ENCODE peak calls at places on chromosomes 6 and 20, in nine cellular contexts. One of them, this sample, is unnamed.

GRCh38 chr6:71139249-71139648 is 149.4 kb upstream of the OGFRL1 start:
- DNase-seq in stimulated activated CD4-positive, alpha-beta T cell treated with anti-CD3 and anti-CD28 coated beads, Interleukin-4, amount 100 ng/mL, for 4 hours: no peak
- DNase-seq in non-pigmented ciliary epithelial cell: peak
- DNase-seq in activated naive CD8-positive, alpha-beta T cell treated with anti-CD3 and anti-CD28 coated beads, Interleukin-2, amount 10 ng/mL, durations not matched to agents 7 days and 5 days: no peak
- DNase-seq in mucosa of descending colon: no peak
- DNase-seq in activated CD4-positive, alpha-beta T cell treated with anti-CD3 and anti-CD28 coated beads for 24 hours: no peak
- DNase-seq in CD8-positive, alpha-beta memory T cell: no peak
- DNase-seq in SJSA1: peak
- DNase-seq in activated effector memory CD4-positive, alpha-beta T cell treated with Interleukin-2 at 50 U/mL for 16 hours: no peak
- DNase-seq in this sample: no peak

GRCh38 chr6:92479821-92480220 is 939.5 kb downstream of the EPHA7 start:
- DNase-seq in activated effector memory CD4-positive, alpha-beta T cell treated with Interleukin-2 at 50 U/mL for 16 hours: no peak
- DNase-seq in stimulated activated CD4-positive, alpha-beta T cell treated with anti-CD3 and anti-CD28 coated beads, Interleukin-4, amount 100 ng/mL, for 4 hours: no peak
- DNase-seq in activated naive CD8-positive, alpha-beta T cell treated with anti-CD3 and anti-CD28 coated beads, Interleukin-2, amount 10 ng/mL, durations not matched to agents 7 days and 5 days: no peak
- DNase-seq in non-pigmented ciliary epithelial cell: no peak
- DNase-seq in activated CD4-positive, alpha-beta T cell treated with anti-CD3 and anti-CD28 coated beads for 24 hours: no peak
- DNase-seq in CD8-positive, alpha-beta memory T cell: no peak
- DNase-seq in SJSA1: no peak
- DNase-seq in mucosa of descending colon: no peak
- DNase-seq in this sample: no peak

GRCh38 chr6:15348528-15348927 is 102.7 kb downstream of the JARID2 start:
- DNase-seq in activated effector memory CD4-positive, alpha-beta T cell treated with Interleukin-2 at 50 U/mL for 16 hours: no peak
- DNase-seq in SJSA1: no peak
- DNase-seq in activated CD4-positive, alpha-beta T cell treated with anti-CD3 and anti-CD28 coated beads for 24 hours: no peak
- DNase-seq in activated naive CD8-positive, alpha-beta T cell treated with anti-CD3 and anti-CD28 coated beads, Interleukin-2, amount 10 ng/mL, durations not matched to agents 7 days and 5 days: no peak
- DNase-seq in mucosa of descending colon: no peak
- DNase-seq in CD8-positive, alpha-beta memory T cell: no peak
- DNase-seq in stimulated activated CD4-positive, alpha-beta T cell treated with anti-CD3 and anti-CD28 coated beads, Interleukin-4, amount 100 ng/mL, for 4 hours: no peak
- DNase-seq in non-pigmented ciliary epithelial cell: no peak
- DNase-seq in this sample: no peak

GRCh38 chr6:1802495-1803395 is 193.0 kb downstream of the FOXC1 start:
- DNase-seq in stimulated activated CD4-positive, alpha-beta T cell treated with anti-CD3 and anti-CD28 coated beads, Interleukin-4, amount 100 ng/mL, for 4 hours: no peak
- DNase-seq in activated CD4-positive, alpha-beta T cell treated with anti-CD3 and anti-CD28 coated beads for 24 hours: no peak
- DNase-seq in mucosa of descending colon: no peak
- DNase-seq in non-pigmented ciliary epithelial cell: no peak
- DNase-seq in activated naive CD8-positive, alpha-beta T cell treated with anti-CD3 and anti-CD28 coated beads, Interleukin-2, amount 10 ng/mL, durations not matched to agents 7 days and 5 days: no peak
- DNase-seq in CD8-positive, alpha-beta memory T cell: no peak
- DNase-seq in activated effector memory CD4-positive, alpha-beta T cell treated with Interleukin-2 at 50 U/mL for 16 hours: no peak
- DNase-seq in SJSA1: no peak
- DNase-seq in this sample: no peak

GRCh38 chr6:23535071-23535470 is 590.9 kb upstream of the NRSN1 start:
- DNase-seq in activated effector memory CD4-positive, alpha-beta T cell treated with Interleukin-2 at 50 U/mL for 16 hours: no peak
- DNase-seq in mucosa of descending colon: no peak
- DNase-seq in SJSA1: no peak
- DNase-seq in non-pigmented ciliary epithelial cell: no peak
- DNase-seq in activated naive CD8-positive, alpha-beta T cell treated with anti-CD3 and anti-CD28 coated beads, Interleukin-2, amount 10 ng/mL, durations not matched to agents 7 days and 5 days: no peak
- DNase-seq in CD8-positive, alpha-beta memory T cell: no peak
- DNase-seq in activated CD4-positive, alpha-beta T cell treated with anti-CD3 and anti-CD28 coated beads for 24 hours: no peak
- DNase-seq in stimulated activated CD4-positive, alpha-beta T cell treated with anti-CD3 and anti-CD28 coated beads, Interleukin-4, amount 100 ng/mL, for 4 hours: no peak
- DNase-seq in this sample: no peak

GRCh38 chr6:6737666-6738065 is 149.1 kb downstream of the LY86 start:
- DNase-seq in SJSA1: no peak
- DNase-seq in activated naive CD8-positive, alpha-beta T cell treated with anti-CD3 and anti-CD28 coated beads, Interleukin-2, amount 10 ng/mL, durations not matched to agents 7 days and 5 days: no peak
- DNase-seq in activated effector memory CD4-positive, alpha-beta T cell treated with Interleukin-2 at 50 U/mL for 16 hours: no peak
- DNase-seq in CD8-positive, alpha-beta memory T cell: no peak
- DNase-seq in non-pigmented ciliary epithelial cell: no peak
- DNase-seq in stimulated activated CD4-positive, alpha-beta T cell treated with anti-CD3 and anti-CD28 coated beads, Interleukin-4, amount 100 ng/mL, for 4 hours: no peak
- DNase-seq in mucosa of descending colon: no peak
- DNase-seq in activated CD4-positive, alpha-beta T cell treated with anti-CD3 and anti-CD28 coated beads for 24 hours: no peak
- DNase-seq in this sample: no peak

GRCh38 chr20:1907586-1907985 is 12.4 kb downstream of the SIRPA start:
- DNase-seq in activated CD4-positive, alpha-beta T cell treated with anti-CD3 and anti-CD28 coated beads for 24 hours: no peak
- DNase-seq in SJSA1: no peak
- DNase-seq in activated effector memory CD4-positive, alpha-beta T cell treated with Interleukin-2 at 50 U/mL for 16 hours: no peak
- DNase-seq in activated naive CD8-positive, alpha-beta T cell treated with anti-CD3 and anti-CD28 coated beads, Interleukin-2, amount 10 ng/mL, durations not matched to agents 7 days and 5 days: no peak
- DNase-seq in stimulated activated CD4-positive, alpha-beta T cell treated with anti-CD3 and anti-CD28 coated beads, Interleukin-4, amount 100 ng/mL, for 4 hours: no peak
- DNase-seq in CD8-positive, alpha-beta memory T cell: no peak
- DNase-seq in mucosa of descending colon: no peak
- DNase-seq in non-pigmented ciliary epithelial cell: no peak
- DNase-seq in this sample: no peak

GRCh38 chr6:12716298-12716853 is at the start of gene PHACTR1:
- DNase-seq in activated effector memory CD4-positive, alpha-beta T cell treated with Interleukin-2 at 50 U/mL for 16 hours: no peak
- DNase-seq in SJSA1: no peak
- DNase-seq in mucosa of descending colon: no peak
- DNase-seq in activated naive CD8-positive, alpha-beta T cell treated with anti-CD3 and anti-CD28 coated beads, Interleukin-2, amount 10 ng/mL, durations not matched to agents 7 days and 5 days: no peak
- DNase-seq in non-pigmented ciliary epithelial cell: no peak
- DNase-seq in CD8-positive, alpha-beta memory T cell: no peak
- DNase-seq in activated CD4-positive, alpha-beta T cell treated with anti-CD3 and anti-CD28 coated beads for 24 hours: no peak
- DNase-seq in stimulated activated CD4-positive, alpha-beta T cell treated with anti-CD3 and anti-CD28 coated beads, Interleukin-4, amount 100 ng/mL, for 4 hours: no peak
- DNase-seq in this sample: no peak

GRCh38 chr6:106560966-106561740 is 68.1 kb downstream of the RTN4IP1 start:
- DNase-seq in mucosa of descending colon: no peak
- DNase-seq in CD8-positive, alpha-beta memory T cell: no peak
- DNase-seq in stimulated activated CD4-positive, alpha-beta T cell treated with anti-CD3 and anti-CD28 coated beads, Interleukin-4, amount 100 ng/mL, for 4 hours: no peak
- DNase-seq in activated naive CD8-positive, alpha-beta T cell treated with anti-CD3 and anti-CD28 coated beads, Interleukin-2, amount 10 ng/mL, durations not matched to agents 7 days and 5 days: no peak
- DNase-seq in non-pigmented ciliary epithelial cell: peak
- DNase-seq in SJSA1: peak
- DNase-seq in activated effector memory CD4-positive, alpha-beta T cell treated with Interleukin-2 at 50 U/mL for 16 hours: no peak
- DNase-seq in activated CD4-positive, alpha-beta T cell treated with anti-CD3 and anti-CD28 coated beads for 24 hours: no peak
- DNase-seq in this sample: no peak

GRCh38 chr6:2793491-2794151 is 28.4 kb downstream of the WRNIP1 start:
- DNase-seq in activated effector memory CD4-positive, alpha-beta T cell treated with Interleukin-2 at 50 U/mL for 16 hours: no peak
- DNase-seq in non-pigmented ciliary epithelial cell: no peak
- DNase-seq in stimulated activated CD4-positive, alpha-beta T cell treated with anti-CD3 and anti-CD28 coated beads, Interleukin-4, amount 100 ng/mL, for 4 hours: no peak
- DNase-seq in activated naive CD8-positive, alpha-beta T cell treated with anti-CD3 and anti-CD28 coated beads, Interleukin-2, amount 10 ng/mL, durations not matched to agents 7 days and 5 days: no peak
- DNase-seq in SJSA1: no peak
- DNase-seq in mucosa of descending colon: peak
- DNase-seq in CD8-positive, alpha-beta memory T cell: peak
- DNase-seq in activated CD4-positive, alpha-beta T cell treated with anti-CD3 and anti-CD28 coated beads for 24 hours: peak
- DNase-seq in this sample: no peak

GRCh38 chr6:163655217-163656121 is 241.0 kb downstream of the QKI start:
- DNase-seq in non-pigmented ciliary epithelial cell: no peak
- DNase-seq in activated naive CD8-positive, alpha-beta T cell treated with anti-CD3 and anti-CD28 coated beads, Interleukin-2, amount 10 ng/mL, durations not matched to agents 7 days and 5 days: no peak
- DNase-seq in CD8-positive, alpha-beta memory T cell: no peak
- DNase-seq in stimulated activated CD4-positive, alpha-beta T cell treated with anti-CD3 and anti-CD28 coated beads, Interleukin-4, amount 100 ng/mL, for 4 hours: no peak
- DNase-seq in activated effector memory CD4-positive, alpha-beta T cell treated with Interleukin-2 at 50 U/mL for 16 hours: no peak
- DNase-seq in SJSA1: no peak
- DNase-seq in activated CD4-positive, alpha-beta T cell treated with anti-CD3 and anti-CD28 coated beads for 24 hours: no peak
- DNase-seq in mucosa of descending colon: no peak
- DNase-seq in this sample: no peak

GRCh38 chr6:111566873-111567517 is 38.7 kb downstream of the TRAF3IP2 start:
- DNase-seq in SJSA1: peak
- DNase-seq in stimulated activated CD4-positive, alpha-beta T cell treated with anti-CD3 and anti-CD28 coated beads, Interleukin-4, amount 100 ng/mL, for 4 hours: no peak
- DNase-seq in activated naive CD8-positive, alpha-beta T cell treated with anti-CD3 and anti-CD28 coated beads, Interleukin-2, amount 10 ng/mL, durations not matched to agents 7 days and 5 days: peak
- DNase-seq in mucosa of descending colon: no peak
- DNase-seq in activated CD4-positive, alpha-beta T cell treated with anti-CD3 and anti-CD28 coated beads for 24 hours: no peak
- DNase-seq in non-pigmented ciliary epithelial cell: no peak
- DNase-seq in activated effector memory CD4-positive, alpha-beta T cell treated with Interleukin-2 at 50 U/mL for 16 hours: no peak
- DNase-seq in CD8-positive, alpha-beta memory T cell: no peak
- DNase-seq in this sample: no peak

GRCh38 chr6:13708679-13709261 is 2.9 kb downstream of the RANBP9 start:
- DNase-seq in activated naive CD8-positive, alpha-beta T cell treated with anti-CD3 and anti-CD28 coated beads, Interleukin-2, amount 10 ng/mL, durations not matched to agents 7 days and 5 days: no peak
- DNase-seq in CD8-positive, alpha-beta memory T cell: no peak
- DNase-seq in mucosa of descending colon: peak
- DNase-seq in activated effector memory CD4-positive, alpha-beta T cell treated with Interleukin-2 at 50 U/mL for 16 hours: no peak
- DNase-seq in stimulated activated CD4-positive, alpha-beta T cell treated with anti-CD3 and anti-CD28 coated beads, Interleukin-4, amount 100 ng/mL, for 4 hours: no peak
- DNase-seq in activated CD4-positive, alpha-beta T cell treated with anti-CD3 and anti-CD28 coated beads for 24 hours: no peak
- DNase-seq in SJSA1: no peak
- DNase-seq in non-pigmented ciliary epithelial cell: no peak
- DNase-seq in this sample: no peak

GRCh38 chr6:17413313-17413750 is 19.9 kb downstream of the CAP2 start:
- DNase-seq in CD8-positive, alpha-beta memory T cell: no peak
- DNase-seq in mucosa of descending colon: no peak
- DNase-seq in activated effector memory CD4-positive, alpha-beta T cell treated with Interleukin-2 at 50 U/mL for 16 hours: no peak
- DNase-seq in activated naive CD8-positive, alpha-beta T cell treated with anti-CD3 and anti-CD28 coated beads, Interleukin-2, amount 10 ng/mL, durations not matched to agents 7 days and 5 days: no peak
- DNase-seq in stimulated activated CD4-positive, alpha-beta T cell treated with anti-CD3 and anti-CD28 coated beads, Interleukin-4, amount 100 ng/mL, for 4 hours: no peak
- DNase-seq in activated CD4-positive, alpha-beta T cell treated with anti-CD3 and anti-CD28 coated beads for 24 hours: no peak
- DNase-seq in non-pigmented ciliary epithelial cell: no peak
- DNase-seq in SJSA1: peak
- DNase-seq in this sample: no peak